ENCODE peak calls at places on chromosomes 2 and 18, in seven cellular contexts. O, V, C, S, R, L and G are unnamed samples.
A peak's percentile ranks its signal among the peaks of the same experiment; 100 is the strongest.

GRCh38 chr18:73409242-73409641 is 541.5 kb upstream of the NETO1 start:
- DNase-seq in O (no peak), S (no peak), V (peak; percentile 51), L (no peak), R (no peak), C (no peak), G (no peak)

GRCh38 chr2:132588576-132588975 is 81.4 kb downstream of the LYPD1 start:
- DNase-seq in R (no peak), L (no peak), S (peak; percentile 69), C (no peak), O (no peak), V (no peak), G (no peak)

GRCh38 chr2:108324531-108325256 is 36.0 kb downstream of the SULT1C2 start:
- DNase-seq in L (no peak), R (peak; percentile 17), V (peak; percentile 57), C (peak; percentile 43), O (no peak), S (no peak), G (no peak)

GRCh38 chr18:9973461-9973860 is 59.6 kb downstream of the VAPA start:
- DNase-seq in C (no peak), O (no peak), L (no peak), S (no peak), V (no peak), R (no peak), G (no peak)

GRCh38 chr2:100109986-100110980 is 32.1 kb downstream of the AFF3 start:
- DNase-seq in R (no peak), C (no peak), O (no peak), S (no peak), V (no peak), L (no peak), G (no peak)

GRCh38 chr18:63788447-63789096 is 13.4 kb downstream of the SERPINB7 start:
- DNase-seq in R (peak; percentile 60), O (no peak), L (no peak), C (peak; percentile 75), V (peak; percentile 87), S (no peak), G (no peak)

GRCh38 chr2:202135111-202135874 is 62.2 kb downstream of the KIAA2012 start:
- DNase-seq in C (peak; percentile 98), R (no peak), S (peak; percentile 51), V (peak; percentile 98), O (peak; percentile 91), L (no peak), G (no peak)

GRCh38 chr18:62449490-62450104 is 73.2 kb upstream of the ZCCHC2 start:
- DNase-seq in O (no peak), C (no peak), L (no peak), R (no peak), S (no peak), V (no peak), G (no peak)

GRCh38 chr2:66573866-66574265 is 138.9 kb downstream of the MEIS1 start:
- DNase-seq in C (no peak), R (no peak), S (no peak), V (peak; percentile 29), O (no peak), L (no peak), G (no peak)

GRCh38 chr2:191049728-191050639 is 36.0 kb upstream of the STAT1 start:
- DNase-seq in L (no peak), C (peak; percentile 83), V (peak; percentile 53), O (no peak), S (no peak), R (no peak), G (no peak)

GRCh38 chr2:163592954-163593622 is 142.7 kb downstream of the FIGN start:
- DNase-seq in C (no peak), L (no peak), R (no peak), V (no peak), S (no peak), O (no peak), G (no peak)

GRCh38 chr2:199433204-199433832 is 24.4 kb downstream of the SATB2 start:
- DNase-seq in O (no peak), L (no peak), R (no peak), C (no peak), V (no peak), S (no peak), G (no peak)

GRCh38 chr2:199977984-199978415 is 22.6 kb downstream of the MAIP1 start:
- DNase-seq in V (peak; percentile 75), L (no peak), O (no peak), C (peak; percentile 44), R (peak; percentile 67), S (peak; percentile 59), G (no peak)

GRCh38 chr2:175154670-175155082 is 13.3 kb downstream of the ATF2 start:
- DNase-seq in S (no peak), O (no peak), C (no peak), V (peak; percentile 77), L (no peak), R (peak; percentile 49), G (no peak)

GRCh38 chr2:30691948-30692828 is 115.1 kb downstream of the CAPN13 start:
- DNase-seq in V (no peak), L (no peak), R (no peak), C (no peak), S (peak; percentile 41), O (no peak), G (no peak)

GRCh38 chr18:48254077-48254602 is 155.0 kb downstream of the ZBTB7C start:
- DNase-seq in R (no peak), V (no peak), S (no peak), L (no peak), O (no peak), C (no peak), G (no peak)

GRCh38 chr18:54958711-54959625 is at the start of gene CCDC68:
- DNase-seq in L (no peak), V (no peak), R (no peak), C (no peak), O (peak; percentile 81), S (peak; percentile 88), G (no peak)

GRCh38 chr18:75111673-75112485 is 97.1 kb downstream of the PTGR3 start:
- DNase-seq in V (no peak), L (no peak), S (no peak), C (no peak), R (peak; percentile 45), O (no peak), G (no peak)

GRCh38 chr2:5756266-5756665 is 64.1 kb downstream of the SOX11 start:
- DNase-seq in V (no peak), L (no peak), C (no peak), R (no peak), S (no peak), O (no peak), G (no peak)

GRCh38 chr2:214410918-214411554 is at the start of gene VWC2L:
- DNase-seq in C (peak; percentile 18), S (peak; percentile 74), V (peak; percentile 85), O (peak; percentile 65), L (no peak), R (peak; percentile 57), G (peak; percentile 77)

GRCh38 chr18:63253018-63253417 is 66.6 kb downstream of the BCL2 start:
- DNase-seq in V (no peak), R (no peak), C (no peak), O (no peak), L (no peak), S (no peak), G (no peak)

GRCh38 chr2:195037072-195037471 is 620.0 kb upstream of the SLC39A10 start:
- DNase-seq in C (no peak), L (no peak), V (no peak), O (no peak), R (no peak), S (no peak), G (no peak)

GRCh38 chr18:65623686-65624085 is 127.1 kb upstream of the CDH7 start:
- DNase-seq in S (no peak), O (no peak), C (no peak), L (no peak), V (no peak), R (no peak), G (no peak)

GRCh38 chr2:66445781-66446177 is 10.9 kb downstream of the MEIS1 start:
- DNase-seq in C (no peak), L (no peak), S (no peak), O (peak; percentile 59), R (no peak), V (peak; percentile 64), G (no peak)

GRCh38 chr18:50590625-50591024 is 30.7 kb downstream of the MAPK4 start:
- DNase-seq in O (no peak), C (no peak), L (no peak), R (no peak), V (no peak), S (no peak), G (no peak)

GRCh38 chr2:215028231-215028630 is 110.2 kb downstream of the ABCA12 start:
- DNase-seq in R (no peak), C (peak; percentile 52), V (peak; percentile 80), O (no peak), L (no peak), S (no peak), G (no peak)

GRCh38 chr18:44754567-44754966 is 73.9 kb downstream of the SETBP1 start:
- DNase-seq in C (no peak), L (no peak), S (no peak), O (no peak), V (no peak), R (no peak), G (no peak)

GRCh38 chr2:120360307-120360855 is 14.4 kb downstream of the INHBB start:
- DNase-seq in S (no peak), O (no peak), C (peak; percentile 27), L (no peak), R (no peak), V (peak; percentile 14), G (no peak)

GRCh38 chr2:20050712-20051517 is 513 bp downstream of the LAPTM4A start:
- DNase-seq in S (peak; percentile 75), V (peak; percentile 70), R (peak; percentile 51), L (no peak), O (peak; percentile 62), C (no peak), G (peak; percentile 48)

GRCh38 chr2:240060977-240061591 is 7.8 kb upstream of the OR6B3 start:
- DNase-seq in S (no peak), O (no peak), V (peak; percentile 53), C (peak; percentile 17), L (no peak), R (peak; percentile 48), G (no peak)

GRCh38 chr2:121665504-121665903 is 16.2 kb upstream of the CLASP1 start:
- DNase-seq in L (no peak), O (no peak), V (no peak), R (peak; percentile 70), C (no peak), S (no peak), G (no peak)

GRCh38 chr2:240701091-240701735 is 9.5 kb downstream of the AQP12A start:
- DNase-seq in O (peak; percentile 29), S (no peak), R (no peak), C (no peak), V (no peak), L (no peak), G (no peak)

GRCh38 chr2:1051075-1051474 is 100.4 kb downstream of the SNTG2 start:
- DNase-seq in L (no peak), C (no peak), O (no peak), S (no peak), V (peak; percentile 8), R (no peak), G (no peak)

GRCh38 chr18:9849407-9849961 is 36.3 kb upstream of the TXNDC2 start:
- DNase-seq in C (no peak), O (no peak), S (no peak), L (no peak), V (no peak), R (no peak), G (no peak)